ENCODE peak calls at places on chromosomes 4 and X, in nine cellular contexts. One of them, this sample, is unnamed.

GRCh38 chr4:76213415-76214268 is at the start of gene SCARB2:
- DNase-seq in GM12892: peak; percentile 62
- DNase-seq in breast epithelium: peak; percentile 86
- DNase-seq in esophagus squamous epithelium: peak; percentile 23
- DNase-seq in IMR-90: peak; percentile 84
- DNase-seq in GM12891: peak; percentile 64
- DNase-seq in ovary: peak; percentile 89
- DNase-seq in A549: peak; percentile 60
- DNase-seq in heart left ventricle: peak; percentile 94
- DNase-seq in this sample: peak; percentile 70

GRCh38 chr4:101791189-101791572 is 651 bp downstream of the BANK1 start:
- DNase-seq in ovary: no peak
- DNase-seq in A549: peak; percentile 15
- DNase-seq in heart left ventricle: no peak
- DNase-seq in esophagus squamous epithelium: no peak
- DNase-seq in GM12892: no peak
- DNase-seq in GM12891: no peak
- DNase-seq in breast epithelium: no peak
- DNase-seq in IMR-90: no peak
- DNase-seq in this sample: no peak

GRCh38 chr4:170336238-170336775 is 246.6 kb upstream of the AADAT start:
- DNase-seq in IMR-90: no peak
- DNase-seq in esophagus squamous epithelium: no peak
- DNase-seq in GM12892: no peak
- DNase-seq in ovary: no peak
- DNase-seq in GM12891: peak; percentile 12
- DNase-seq in breast epithelium: no peak
- DNase-seq in heart left ventricle: no peak
- DNase-seq in A549: no peak
- DNase-seq in this sample: no peak

GRCh38 chr4:101169044-101170014 is 178.0 kb downstream of the PPP3CA start:
- DNase-seq in IMR-90: peak; percentile 65
- DNase-seq in esophagus squamous epithelium: peak; percentile 2
- DNase-seq in GM12891: no peak
- DNase-seq in GM12892: no peak
- DNase-seq in ovary: no peak
- DNase-seq in breast epithelium: no peak
- DNase-seq in heart left ventricle: peak; percentile 47
- DNase-seq in A549: no peak
- DNase-seq in this sample: no peak

GRCh38 chrX:9873952-9874351 is 87.7 kb downstream of the SHROOM2 start:
- DNase-seq in IMR-90: peak; percentile 49
- DNase-seq in A549: peak; percentile 44
- DNase-seq in GM12892: peak; percentile 36
- DNase-seq in esophagus squamous epithelium: no peak
- DNase-seq in GM12891: no peak
- DNase-seq in breast epithelium: no peak
- DNase-seq in ovary: no peak
- DNase-seq in heart left ventricle: peak; percentile 48
- DNase-seq in this sample: no peak

GRCh38 chr4:173450281-173450680 is 51.4 kb upstream of the SCRG1 start:
- DNase-seq in GM12891: no peak
- DNase-seq in esophagus squamous epithelium: no peak
- DNase-seq in A549: no peak
- DNase-seq in GM12892: no peak
- DNase-seq in ovary: no peak
- DNase-seq in IMR-90: peak; percentile 9
- DNase-seq in breast epithelium: no peak
- DNase-seq in heart left ventricle: no peak
- DNase-seq in this sample: no peak

GRCh38 chrX:9569875-9570274 is 105.0 kb downstream of the TBL1X start:
- DNase-seq in ovary: no peak
- DNase-seq in esophagus squamous epithelium: no peak
- DNase-seq in breast epithelium: no peak
- DNase-seq in GM12892: no peak
- DNase-seq in A549: no peak
- DNase-seq in GM12891: no peak
- DNase-seq in IMR-90: no peak
- DNase-seq in heart left ventricle: no peak
- DNase-seq in this sample: no peak

GRCh38 chrX:14899607-14900006 is 26.4 kb downstream of the MOSPD2 start:
- DNase-seq in esophagus squamous epithelium: no peak
- DNase-seq in A549: peak; percentile 1
- DNase-seq in ovary: no peak
- DNase-seq in IMR-90: peak; percentile 78
- DNase-seq in breast epithelium: no peak
- DNase-seq in heart left ventricle: no peak
- DNase-seq in GM12891: no peak
- DNase-seq in GM12892: no peak
- DNase-seq in this sample: peak; percentile 1

DNA sequence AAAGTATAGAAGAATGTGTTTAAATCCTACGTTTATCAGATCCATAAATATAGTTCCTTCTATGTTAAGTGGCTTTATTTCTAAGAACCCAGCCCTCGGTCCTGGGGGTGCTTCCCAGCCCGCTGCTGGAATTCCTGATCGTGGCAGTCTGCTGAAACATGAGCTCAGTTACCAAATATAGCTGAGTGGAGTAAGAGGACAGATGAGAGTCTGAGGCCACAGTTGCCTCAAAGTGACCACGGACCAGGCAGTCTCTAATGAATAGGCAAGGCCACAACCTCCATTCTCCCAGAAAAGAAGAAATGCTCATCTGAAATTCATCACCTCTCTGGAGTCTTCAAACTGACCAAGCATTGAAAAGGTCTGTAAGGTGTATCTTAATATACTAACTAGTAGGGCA is at the start of gene PALLD:
- DNase-seq in ovary: no peak
- DNase-seq in GM12891: no peak
- DNase-seq in breast epithelium: no peak
- DNase-seq in IMR-90: peak; percentile 60
- DNase-seq in GM12892: no peak
- DNase-seq in esophagus squamous epithelium: no peak
- DNase-seq in A549: no peak
- DNase-seq in heart left ventricle: peak; percentile 71
- DNase-seq in this sample: no peak
- TF ChIP-seq POLR2A in ovary: no peak
- TF ChIP-seq POLR2A in GM12891: no peak
- TF ChIP-seq POLR2A in breast epithelium: no peak
- TF ChIP-seq POLR2A in IMR-90: no peak
- TF ChIP-seq POLR2A in GM12892: no peak
- TF ChIP-seq POLR2A in esophagus squamous epithelium: no peak
- TF ChIP-seq POLR2A in A549: no peak
- TF ChIP-seq POLR2A in heart left ventricle: peak; percentile 65
- TF ChIP-seq POLR2A in this sample: no peak

GRCh38 chr4:99669084-99669483 is 11.5 kb upstream of the C4orf54 start:
- DNase-seq in IMR-90: no peak
- DNase-seq in heart left ventricle: no peak
- DNase-seq in esophagus squamous epithelium: no peak
- DNase-seq in ovary: no peak
- DNase-seq in breast epithelium: no peak
- DNase-seq in GM12892: no peak
- DNase-seq in GM12891: no peak
- DNase-seq in A549: no peak
- DNase-seq in this sample: no peak

GRCh38 chr4:99661907-99662306 is 4.3 kb upstream of the C4orf54 start:
- DNase-seq in GM12891: no peak
- DNase-seq in ovary: no peak
- DNase-seq in heart left ventricle: peak; percentile 66
- DNase-seq in A549: no peak
- DNase-seq in GM12892: no peak
- DNase-seq in breast epithelium: no peak
- DNase-seq in IMR-90: no peak
- DNase-seq in esophagus squamous epithelium: no peak
- DNase-seq in this sample: no peak

GRCh38 chr4:99665981-99666380 is 8.4 kb upstream of the C4orf54 start:
- DNase-seq in breast epithelium: no peak
- DNase-seq in A549: no peak
- DNase-seq in heart left ventricle: no peak
- DNase-seq in ovary: no peak
- DNase-seq in esophagus squamous epithelium: no peak
- DNase-seq in GM12891: no peak
- DNase-seq in GM12892: no peak
- DNase-seq in IMR-90: no peak
- DNase-seq in this sample: no peak

GRCh38 chr4:99668472-99668871 is 10.8 kb upstream of the C4orf54 start:
- DNase-seq in breast epithelium: no peak
- DNase-seq in GM12892: no peak
- DNase-seq in ovary: peak; percentile 79
- DNase-seq in IMR-90: no peak
- DNase-seq in esophagus squamous epithelium: no peak
- DNase-seq in heart left ventricle: no peak
- DNase-seq in A549: no peak
- DNase-seq in GM12891: no peak
- DNase-seq in this sample: no peak

GRCh38 chr4:99664703-99665102 is 7.1 kb upstream of the C4orf54 start:
- DNase-seq in A549: no peak
- DNase-seq in esophagus squamous epithelium: no peak
- DNase-seq in breast epithelium: no peak
- DNase-seq in ovary: no peak
- DNase-seq in GM12891: no peak
- DNase-seq in heart left ventricle: no peak
- DNase-seq in IMR-90: no peak
- DNase-seq in GM12892: no peak
- DNase-seq in this sample: no peak
- TF ChIP-seq POLR2A in A549: no peak
- TF ChIP-seq POLR2A in esophagus squamous epithelium: no peak
- TF ChIP-seq POLR2A in breast epithelium: no peak
- TF ChIP-seq POLR2A in ovary: no peak
- TF ChIP-seq POLR2A in GM12891: no peak
- TF ChIP-seq POLR2A in heart left ventricle: no peak
- TF ChIP-seq POLR2A in IMR-90: no peak
- TF ChIP-seq POLR2A in GM12892: no peak
- TF ChIP-seq POLR2A in this sample: no peak

GRCh38 chrX:55489315-55490009 is at the start of gene USP51:
- DNase-seq in GM12892: peak; percentile 30
- DNase-seq in GM12891: peak; percentile 7
- DNase-seq in A549: peak; percentile 5
- DNase-seq in breast epithelium: no peak
- DNase-seq in IMR-90: peak; percentile 51
- DNase-seq in heart left ventricle: peak; percentile 48
- DNase-seq in ovary: peak; percentile 75
- DNase-seq in esophagus squamous epithelium: no peak
- DNase-seq in this sample: peak; percentile 6

GRCh38 chrX:55488268-55488558 is 1.4 kb downstream of the USP51 start:
- DNase-seq in GM12892: no peak
- DNase-seq in breast epithelium: peak; percentile 50
- DNase-seq in heart left ventricle: no peak
- DNase-seq in A549: no peak
- DNase-seq in esophagus squamous epithelium: no peak
- DNase-seq in IMR-90: no peak
- DNase-seq in ovary: no peak
- DNase-seq in GM12891: no peak
- DNase-seq in this sample: no peak

GRCh38 chrX:55490121-55490520 is 473 bp upstream of the USP51 start:
- DNase-seq in IMR-90: no peak
- DNase-seq in heart left ventricle: no peak
- DNase-seq in ovary: no peak
- DNase-seq in esophagus squamous epithelium: no peak
- DNase-seq in A549: no peak
- DNase-seq in GM12891: no peak
- DNase-seq in breast epithelium: no peak
- DNase-seq in GM12892: no peak
- DNase-seq in this sample: no peak

GRCh38 chrX:55487143-55487542 is 2.5 kb downstream of the USP51 start:
- DNase-seq in heart left ventricle: no peak
- DNase-seq in ovary: no peak
- DNase-seq in IMR-90: no peak
- DNase-seq in breast epithelium: no peak
- DNase-seq in GM12892: no peak
- DNase-seq in GM12891: no peak
- DNase-seq in A549: no peak
- DNase-seq in esophagus squamous epithelium: no peak
- DNase-seq in this sample: no peak

DNA sequence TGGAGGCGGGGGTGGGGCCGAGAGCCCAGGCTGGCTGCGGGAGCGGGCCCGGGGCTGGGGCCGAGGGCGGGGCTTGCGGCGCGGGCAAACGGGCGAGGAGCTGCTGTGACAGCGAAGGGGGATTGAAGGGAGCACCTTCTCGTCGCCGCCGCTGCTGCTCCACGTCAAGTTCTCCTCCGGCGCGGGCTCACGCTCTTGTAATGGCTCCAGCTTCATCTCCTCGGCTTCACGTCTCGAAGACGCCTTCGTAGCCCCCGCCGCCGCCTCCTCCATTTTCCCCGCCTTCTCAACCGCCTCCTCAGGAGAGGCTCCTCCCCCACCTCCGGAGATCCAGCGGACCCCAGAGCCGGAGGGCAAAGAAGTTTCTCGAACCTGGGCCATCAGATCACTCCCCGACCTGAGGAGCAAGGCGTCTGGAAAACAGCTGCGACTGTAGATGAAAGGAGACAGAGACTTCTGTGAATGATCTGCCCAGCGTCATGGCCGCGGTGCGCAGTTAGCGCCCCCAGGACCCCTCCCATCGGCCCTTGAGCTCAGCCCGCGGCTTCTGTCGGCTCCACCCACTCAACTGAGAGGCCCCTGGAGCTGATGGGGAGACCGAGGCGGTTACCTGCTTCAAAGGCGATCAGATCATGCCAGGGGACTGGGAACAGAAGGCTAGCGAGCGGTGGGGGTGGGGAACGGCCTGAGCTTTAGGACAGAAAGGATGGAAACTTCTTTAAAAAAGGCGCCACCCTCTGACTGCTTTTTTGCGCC is 911 bp downstream of the USP51 start:
- DNase-seq in breast epithelium: peak; percentile 53
- DNase-seq in esophagus squamous epithelium: peak; percentile 1
- DNase-seq in GM12891: peak; percentile 32
- DNase-seq in ovary: peak; percentile 82
- DNase-seq in IMR-90: peak; percentile 8
- DNase-seq in GM12892: peak; percentile 34
- DNase-seq in heart left ventricle: peak; percentile 66
- DNase-seq in A549: peak; percentile 25
- DNase-seq in this sample: peak; percentile 5
- TF ChIP-seq POLR2A in breast epithelium: no peak
- TF ChIP-seq POLR2A in esophagus squamous epithelium: no peak
- TF ChIP-seq POLR2A in GM12891: no peak
- TF ChIP-seq POLR2A in ovary: peak; percentile 36
- TF ChIP-seq POLR2A in IMR-90: no peak
- TF ChIP-seq POLR2A in GM12892: peak; percentile 15
- TF ChIP-seq POLR2A in heart left ventricle: no peak
- TF ChIP-seq POLR2A in A549: no peak
- TF ChIP-seq POLR2A in this sample: peak; percentile 7

DNA sequence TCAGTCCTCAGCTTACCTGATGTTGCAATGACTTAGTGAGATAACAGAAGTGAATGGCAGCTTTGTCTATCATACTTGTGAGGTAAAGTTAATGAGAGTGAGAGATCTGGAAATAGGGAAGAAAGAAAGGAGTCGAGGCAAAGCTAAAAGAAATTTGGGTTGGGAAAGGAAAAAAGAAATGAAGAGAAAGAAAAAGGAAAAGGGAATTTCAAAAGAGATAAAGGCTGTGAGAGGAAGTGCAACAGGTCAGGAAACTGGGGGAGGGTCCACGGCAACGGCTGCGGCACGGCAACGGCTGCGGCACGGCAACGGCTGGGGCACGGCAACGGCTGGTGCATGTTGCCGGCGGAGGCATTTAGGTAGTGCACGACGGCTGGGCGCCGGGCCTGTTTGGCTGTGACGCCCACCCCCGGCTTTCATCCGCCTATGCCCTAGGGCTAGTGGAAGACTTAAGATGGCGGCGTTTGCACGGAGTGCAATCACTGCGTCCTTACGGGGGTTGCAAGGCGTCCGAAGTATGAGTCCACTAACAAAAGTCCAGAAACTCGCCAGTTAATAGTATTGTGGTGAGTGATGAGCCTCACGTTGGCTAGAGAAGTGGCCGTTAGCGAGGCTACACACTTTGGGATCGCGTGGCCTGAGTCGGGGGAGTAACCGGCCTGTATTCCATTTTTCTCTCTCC is 359.9 kb upstream of the ZCCHC13 start:
- DNase-seq in breast epithelium: peak; percentile 83
- DNase-seq in ovary: peak; percentile 92
- DNase-seq in heart left ventricle: peak; percentile 91
- DNase-seq in GM12892: peak; percentile 78
- DNase-seq in GM12891: peak; percentile 58
- DNase-seq in A549: peak; percentile 74
- DNase-seq in esophagus squamous epithelium: peak; percentile 66
- DNase-seq in IMR-90: peak; percentile 91
- DNase-seq in this sample: peak; percentile 60
- TF ChIP-seq POLR2A in breast epithelium: no peak
- TF ChIP-seq POLR2A in ovary: peak; percentile 45
- TF ChIP-seq POLR2A in heart left ventricle: no peak
- TF ChIP-seq POLR2A in GM12892: peak; percentile 94
- TF ChIP-seq POLR2A in GM12891: peak; percentile 89
- TF ChIP-seq POLR2A in A549: peak; percentile 53
- TF ChIP-seq POLR2A in esophagus squamous epithelium: peak; percentile 55
- TF ChIP-seq POLR2A in IMR-90: peak; percentile 85
- TF ChIP-seq POLR2A in this sample: peak; percentile 56

This sample was measured in H54.